ENCODE peak calls at places on chromosomes 13 and 19, in ten cellular contexts. One of them, this sample, is unnamed.

GRCh38 chr13:40456397-40456958 is 210.0 kb downstream of the FOXO1 start:
- DNase-seq in NCI-H1105: no peak
- DNase-seq in left ventricle myocardium inferior: no peak
- DNase-seq in skeletal muscle cell: no peak
- DNase-seq in activated CD8-positive, alpha-beta memory T cell treated with anti-CD3 and anti-CD28 coated beads for 1 hour: no peak
- DNase-seq in KG1: no peak
- DNase-seq in HuH-7: no peak
- DNase-seq in ACHN: no peak
- DNase-seq in NCI-H1092 treated with DMSO at 0.1 percent for 48 hours: peak
- DNase-seq in activated T-cell treated with anti-CD3 and anti-CD28 coated beads for 1 hour: no peak
- DNase-seq in this sample: no peak

GRCh38 chr13:73274147-73274546 is 215.3 kb downstream of the KLF5 start:
- DNase-seq in NCI-H1105: no peak
- DNase-seq in NCI-H1092 treated with DMSO at 0.1 percent for 48 hours: no peak
- DNase-seq in KG1: no peak
- DNase-seq in HuH-7: no peak
- DNase-seq in left ventricle myocardium inferior: no peak
- DNase-seq in skeletal muscle cell: no peak
- DNase-seq in ACHN: peak
- DNase-seq in activated T-cell treated with anti-CD3 and anti-CD28 coated beads for 1 hour: no peak
- DNase-seq in activated CD8-positive, alpha-beta memory T cell treated with anti-CD3 and anti-CD28 coated beads for 1 hour: no peak
- DNase-seq in this sample: no peak

GRCh38 chr13:29100739-29101138 is 280.6 kb downstream of the MTUS2 start:
- DNase-seq in left ventricle myocardium inferior: no peak
- DNase-seq in activated T-cell treated with anti-CD3 and anti-CD28 coated beads for 1 hour: no peak
- DNase-seq in NCI-H1105: no peak
- DNase-seq in KG1: no peak
- DNase-seq in ACHN: no peak
- DNase-seq in skeletal muscle cell: no peak
- DNase-seq in NCI-H1092 treated with DMSO at 0.1 percent for 48 hours: no peak
- DNase-seq in HuH-7: no peak
- DNase-seq in activated CD8-positive, alpha-beta memory T cell treated with anti-CD3 and anti-CD28 coated beads for 1 hour: no peak
- DNase-seq in this sample: no peak

GRCh38 chr13:32016631-32017030 is 14.9 kb upstream of the FRY start:
- DNase-seq in skeletal muscle cell: no peak
- DNase-seq in NCI-H1105: no peak
- DNase-seq in HuH-7: no peak
- DNase-seq in KG1: no peak
- DNase-seq in ACHN: no peak
- DNase-seq in NCI-H1092 treated with DMSO at 0.1 percent for 48 hours: no peak
- DNase-seq in left ventricle myocardium inferior: no peak
- DNase-seq in activated CD8-positive, alpha-beta memory T cell treated with anti-CD3 and anti-CD28 coated beads for 1 hour: no peak
- DNase-seq in activated T-cell treated with anti-CD3 and anti-CD28 coated beads for 1 hour: no peak
- DNase-seq in this sample: peak

GRCh38 chr19:45223879-45224278 is 21.3 kb downstream of the EXOC3L2 start:
- DNase-seq in activated T-cell treated with anti-CD3 and anti-CD28 coated beads for 1 hour: no peak
- DNase-seq in KG1: no peak
- DNase-seq in NCI-H1105: no peak
- DNase-seq in activated CD8-positive, alpha-beta memory T cell treated with anti-CD3 and anti-CD28 coated beads for 1 hour: no peak
- DNase-seq in HuH-7: no peak
- DNase-seq in left ventricle myocardium inferior: no peak
- DNase-seq in NCI-H1092 treated with DMSO at 0.1 percent for 48 hours: no peak
- DNase-seq in skeletal muscle cell: no peak
- DNase-seq in ACHN: no peak
- DNase-seq in this sample: no peak

GRCh38 chr19:38015216-38015615 is 108.2 kb downstream of the SIPA1L3 start:
- DNase-seq in activated CD8-positive, alpha-beta memory T cell treated with anti-CD3 and anti-CD28 coated beads for 1 hour: no peak
- DNase-seq in activated T-cell treated with anti-CD3 and anti-CD28 coated beads for 1 hour: no peak
- DNase-seq in HuH-7: no peak
- DNase-seq in NCI-H1105: no peak
- DNase-seq in NCI-H1092 treated with DMSO at 0.1 percent for 48 hours: no peak
- DNase-seq in left ventricle myocardium inferior: no peak
- DNase-seq in KG1: no peak
- DNase-seq in ACHN: no peak
- DNase-seq in skeletal muscle cell: no peak
- DNase-seq in this sample: no peak

GRCh38 chr13:47798906-47799305 is 202.2 kb downstream of the SUCLA2 start:
- DNase-seq in ACHN: no peak
- DNase-seq in left ventricle myocardium inferior: no peak
- DNase-seq in HuH-7: no peak
- DNase-seq in NCI-H1092 treated with DMSO at 0.1 percent for 48 hours: no peak
- DNase-seq in NCI-H1105: no peak
- DNase-seq in skeletal muscle cell: no peak
- DNase-seq in activated T-cell treated with anti-CD3 and anti-CD28 coated beads for 1 hour: no peak
- DNase-seq in activated CD8-positive, alpha-beta memory T cell treated with anti-CD3 and anti-CD28 coated beads for 1 hour: no peak
- DNase-seq in KG1: no peak
- DNase-seq in this sample: no peak

GRCh38 chr13:19836472-19836871 is 27.0 kb downstream of the ZMYM5 start:
- DNase-seq in activated T-cell treated with anti-CD3 and anti-CD28 coated beads for 1 hour: no peak
- DNase-seq in ACHN: no peak
- DNase-seq in KG1: no peak
- DNase-seq in activated CD8-positive, alpha-beta memory T cell treated with anti-CD3 and anti-CD28 coated beads for 1 hour: no peak
- DNase-seq in NCI-H1105: no peak
- DNase-seq in NCI-H1092 treated with DMSO at 0.1 percent for 48 hours: no peak
- DNase-seq in skeletal muscle cell: no peak
- DNase-seq in HuH-7: no peak
- DNase-seq in left ventricle myocardium inferior: no peak
- DNase-seq in this sample: no peak

GRCh38 chr19:1505991-1506881 is 6.6 kb downstream of the ADAMTSL5 start:
- DNase-seq in NCI-H1105: no peak
- DNase-seq in skeletal muscle cell: no peak
- DNase-seq in activated T-cell treated with anti-CD3 and anti-CD28 coated beads for 1 hour: no peak
- DNase-seq in left ventricle myocardium inferior: no peak
- DNase-seq in KG1: no peak
- DNase-seq in NCI-H1092 treated with DMSO at 0.1 percent for 48 hours: no peak
- DNase-seq in ACHN: no peak
- DNase-seq in activated CD8-positive, alpha-beta memory T cell treated with anti-CD3 and anti-CD28 coated beads for 1 hour: no peak
- DNase-seq in HuH-7: no peak
- DNase-seq in this sample: no peak

GRCh38 chr13:70795484-70795883 is 687.2 kb upstream of the KLHL1 start:
- DNase-seq in NCI-H1092 treated with DMSO at 0.1 percent for 48 hours: no peak
- DNase-seq in skeletal muscle cell: no peak
- DNase-seq in ACHN: no peak
- DNase-seq in HuH-7: no peak
- DNase-seq in KG1: no peak
- DNase-seq in NCI-H1105: no peak
- DNase-seq in activated T-cell treated with anti-CD3 and anti-CD28 coated beads for 1 hour: no peak
- DNase-seq in activated CD8-positive, alpha-beta memory T cell treated with anti-CD3 and anti-CD28 coated beads for 1 hour: no peak
- DNase-seq in left ventricle myocardium inferior: no peak
- DNase-seq in this sample: no peak

GRCh38 chr13:23323946-23324709 is 109.4 kb downstream of the SACS start:
- DNase-seq in NCI-H1105: no peak
- DNase-seq in HuH-7: no peak
- DNase-seq in left ventricle myocardium inferior: no peak
- DNase-seq in activated T-cell treated with anti-CD3 and anti-CD28 coated beads for 1 hour: no peak
- DNase-seq in activated CD8-positive, alpha-beta memory T cell treated with anti-CD3 and anti-CD28 coated beads for 1 hour: no peak
- DNase-seq in NCI-H1092 treated with DMSO at 0.1 percent for 48 hours: no peak
- DNase-seq in KG1: no peak
- DNase-seq in skeletal muscle cell: no peak
- DNase-seq in ACHN: no peak
- DNase-seq in this sample: no peak

GRCh38 chr19:53057904-53058579 is 13.5 kb downstream of the ERVV-2 start:
- DNase-seq in ACHN: no peak
- DNase-seq in NCI-H1092 treated with DMSO at 0.1 percent for 48 hours: peak
- DNase-seq in KG1: no peak
- DNase-seq in HuH-7: no peak
- DNase-seq in left ventricle myocardium inferior: peak
- DNase-seq in skeletal muscle cell: no peak
- DNase-seq in NCI-H1105: no peak
- DNase-seq in activated CD8-positive, alpha-beta memory T cell treated with anti-CD3 and anti-CD28 coated beads for 1 hour: no peak
- DNase-seq in activated T-cell treated with anti-CD3 and anti-CD28 coated beads for 1 hour: no peak
- DNase-seq in this sample: no peak

GRCh38 chr19:35383536-35383935 is 12.7 kb downstream of the GPR42 start:
- DNase-seq in activated T-cell treated with anti-CD3 and anti-CD28 coated beads for 1 hour: no peak
- DNase-seq in left ventricle myocardium inferior: no peak
- DNase-seq in KG1: no peak
- DNase-seq in ACHN: no peak
- DNase-seq in NCI-H1092 treated with DMSO at 0.1 percent for 48 hours: no peak
- DNase-seq in skeletal muscle cell: no peak
- DNase-seq in HuH-7: no peak
- DNase-seq in activated CD8-positive, alpha-beta memory T cell treated with anti-CD3 and anti-CD28 coated beads for 1 hour: no peak
- DNase-seq in NCI-H1105: no peak
- DNase-seq in this sample: no peak

GRCh38 chr19:41364546-41365391 is 820 bp upstream of the B9D2 start:
- DNase-seq in skeletal muscle cell: no peak
- DNase-seq in NCI-H1105: no peak
- DNase-seq in activated CD8-positive, alpha-beta memory T cell treated with anti-CD3 and anti-CD28 coated beads for 1 hour: no peak
- DNase-seq in KG1: no peak
- DNase-seq in left ventricle myocardium inferior: no peak
- DNase-seq in HuH-7: no peak
- DNase-seq in NCI-H1092 treated with DMSO at 0.1 percent for 48 hours: no peak
- DNase-seq in ACHN: no peak
- DNase-seq in activated T-cell treated with anti-CD3 and anti-CD28 coated beads for 1 hour: no peak
- DNase-seq in this sample: no peak

GRCh38 chr13:105311094-105311493 is 1224.4 kb downstream of the EFNB2 start:
- DNase-seq in activated T-cell treated with anti-CD3 and anti-CD28 coated beads for 1 hour: no peak
- DNase-seq in NCI-H1105: no peak
- DNase-seq in activated CD8-positive, alpha-beta memory T cell treated with anti-CD3 and anti-CD28 coated beads for 1 hour: no peak
- DNase-seq in HuH-7: no peak
- DNase-seq in left ventricle myocardium inferior: no peak
- DNase-seq in KG1: no peak
- DNase-seq in skeletal muscle cell: no peak
- DNase-seq in NCI-H1092 treated with DMSO at 0.1 percent for 48 hours: no peak
- DNase-seq in ACHN: no peak
- DNase-seq in this sample: no peak

GRCh38 chr19:42528354-42529247 is at the start of gene CEACAM1:
- DNase-seq in NCI-H1105: no peak
- DNase-seq in left ventricle myocardium inferior: no peak
- DNase-seq in ACHN: peak
- DNase-seq in KG1: no peak
- DNase-seq in activated CD8-positive, alpha-beta memory T cell treated with anti-CD3 and anti-CD28 coated beads for 1 hour: no peak
- DNase-seq in NCI-H1092 treated with DMSO at 0.1 percent for 48 hours: no peak
- DNase-seq in skeletal muscle cell: no peak
- DNase-seq in HuH-7: peak
- DNase-seq in activated T-cell treated with anti-CD3 and anti-CD28 coated beads for 1 hour: peak
- DNase-seq in this sample: peak

GRCh38 chr13:114072421-114072820 is 60.0 kb downstream of the RASA3 start:
- DNase-seq in left ventricle myocardium inferior: no peak
- DNase-seq in HuH-7: no peak
- DNase-seq in KG1: no peak
- DNase-seq in activated CD8-positive, alpha-beta memory T cell treated with anti-CD3 and anti-CD28 coated beads for 1 hour: no peak
- DNase-seq in skeletal muscle cell: no peak
- DNase-seq in activated T-cell treated with anti-CD3 and anti-CD28 coated beads for 1 hour: no peak
- DNase-seq in NCI-H1092 treated with DMSO at 0.1 percent for 48 hours: no peak
- DNase-seq in NCI-H1105: no peak
- DNase-seq in ACHN: no peak
- DNase-seq in this sample: no peak

GRCh38 chr19:11382898-11383705 is 1.0 kb downstream of the EPOR start:
- DNase-seq in activated CD8-positive, alpha-beta memory T cell treated with anti-CD3 and anti-CD28 coated beads for 1 hour: peak
- DNase-seq in HuH-7: peak
- DNase-seq in NCI-H1105: peak
- DNase-seq in activated T-cell treated with anti-CD3 and anti-CD28 coated beads for 1 hour: peak
- DNase-seq in ACHN: peak
- DNase-seq in left ventricle myocardium inferior: peak
- DNase-seq in NCI-H1092 treated with DMSO at 0.1 percent for 48 hours: no peak
- DNase-seq in skeletal muscle cell: no peak
- DNase-seq in KG1: peak
- DNase-seq in this sample: no peak

GRCh38 chr19:47660435-47660832 is 51.5 kb downstream of the BICRA start:
- DNase-seq in NCI-H1105: no peak
- DNase-seq in activated T-cell treated with anti-CD3 and anti-CD28 coated beads for 1 hour: no peak
- DNase-seq in NCI-H1092 treated with DMSO at 0.1 percent for 48 hours: no peak
- DNase-seq in ACHN: no peak
- DNase-seq in KG1: no peak
- DNase-seq in left ventricle myocardium inferior: no peak
- DNase-seq in skeletal muscle cell: no peak
- DNase-seq in HuH-7: peak
- DNase-seq in activated CD8-positive, alpha-beta memory T cell treated with anti-CD3 and anti-CD28 coated beads for 1 hour: no peak
- DNase-seq in this sample: no peak

GRCh38 chr19:29840066-29840950 is 28.5 kb downstream of the CCNE1 start:
- DNase-seq in activated CD8-positive, alpha-beta memory T cell treated with anti-CD3 and anti-CD28 coated beads for 1 hour: no peak
- DNase-seq in HuH-7: no peak
- DNase-seq in ACHN: no peak
- DNase-seq in KG1: no peak
- DNase-seq in NCI-H1092 treated with DMSO at 0.1 percent for 48 hours: no peak
- DNase-seq in activated T-cell treated with anti-CD3 and anti-CD28 coated beads for 1 hour: no peak
- DNase-seq in left ventricle myocardium inferior: no peak
- DNase-seq in skeletal muscle cell: no peak
- DNase-seq in NCI-H1105: no peak
- DNase-seq in this sample: no peak

GRCh38 chr19:6576869-6577281 is 14.1 kb downstream of the CD70 start:
- DNase-seq in skeletal muscle cell: no peak
- DNase-seq in ACHN: no peak
- DNase-seq in activated CD8-positive, alpha-beta memory T cell treated with anti-CD3 and anti-CD28 coated beads for 1 hour: no peak
- DNase-seq in HuH-7: no peak
- DNase-seq in NCI-H1092 treated with DMSO at 0.1 percent for 48 hours: no peak
- DNase-seq in NCI-H1105: no peak
- DNase-seq in activated T-cell treated with anti-CD3 and anti-CD28 coated beads for 1 hour: no peak
- DNase-seq in left ventricle myocardium inferior: no peak
- DNase-seq in KG1: no peak
- DNase-seq in this sample: no peak

GRCh38 chr19:47448360-47448727 is 23.3 kb downstream of the SLC8A2 start:
- DNase-seq in HuH-7: no peak
- DNase-seq in activated T-cell treated with anti-CD3 and anti-CD28 coated beads for 1 hour: no peak
- DNase-seq in NCI-H1092 treated with DMSO at 0.1 percent for 48 hours: no peak
- DNase-seq in ACHN: no peak
- DNase-seq in NCI-H1105: no peak
- DNase-seq in left ventricle myocardium inferior: no peak
- DNase-seq in skeletal muscle cell: no peak
- DNase-seq in KG1: no peak
- DNase-seq in activated CD8-positive, alpha-beta memory T cell treated with anti-CD3 and anti-CD28 coated beads for 1 hour: no peak
- DNase-seq in this sample: no peak

GRCh38 chr13:39266426-39266825 is 228.2 kb downstream of the NHLRC3 start:
- DNase-seq in ACHN: no peak
- DNase-seq in skeletal muscle cell: no peak
- DNase-seq in KG1: no peak
- DNase-seq in activated CD8-positive, alpha-beta memory T cell treated with anti-CD3 and anti-CD28 coated beads for 1 hour: no peak
- DNase-seq in NCI-H1105: no peak
- DNase-seq in left ventricle myocardium inferior: no peak
- DNase-seq in activated T-cell treated with anti-CD3 and anti-CD28 coated beads for 1 hour: no peak
- DNase-seq in NCI-H1092 treated with DMSO at 0.1 percent for 48 hours: no peak
- DNase-seq in HuH-7: no peak
- DNase-seq in this sample: no peak

GRCh38 chr13:112103971-112104872 is 37.3 kb downstream of the SOX1 start:
- DNase-seq in NCI-H1092 treated with DMSO at 0.1 percent for 48 hours: no peak
- DNase-seq in NCI-H1105: no peak
- DNase-seq in ACHN: no peak
- DNase-seq in activated CD8-positive, alpha-beta memory T cell treated with anti-CD3 and anti-CD28 coated beads for 1 hour: no peak
- DNase-seq in KG1: no peak
- DNase-seq in activated T-cell treated with anti-CD3 and anti-CD28 coated beads for 1 hour: no peak
- DNase-seq in skeletal muscle cell: no peak
- DNase-seq in left ventricle myocardium inferior: no peak
- DNase-seq in HuH-7: no peak
- DNase-seq in this sample: no peak

GRCh38 chr13:106398289-106398688 is 137.2 kb downstream of the EFNB2 start:
- DNase-seq in left ventricle myocardium inferior: no peak
- DNase-seq in activated T-cell treated with anti-CD3 and anti-CD28 coated beads for 1 hour: no peak
- DNase-seq in activated CD8-positive, alpha-beta memory T cell treated with anti-CD3 and anti-CD28 coated beads for 1 hour: no peak
- DNase-seq in ACHN: no peak
- DNase-seq in NCI-H1092 treated with DMSO at 0.1 percent for 48 hours: no peak
- DNase-seq in NCI-H1105: no peak
- DNase-seq in KG1: no peak
- DNase-seq in skeletal muscle cell: no peak
- DNase-seq in HuH-7: no peak
- DNase-seq in this sample: no peak

GRCh38 chr13:30905932-30906383 is at the start of gene MEDAG:
- DNase-seq in ACHN: no peak
- DNase-seq in KG1: no peak
- DNase-seq in activated T-cell treated with anti-CD3 and anti-CD28 coated beads for 1 hour: no peak
- DNase-seq in left ventricle myocardium inferior: peak
- DNase-seq in NCI-H1105: no peak
- DNase-seq in NCI-H1092 treated with DMSO at 0.1 percent for 48 hours: no peak
- DNase-seq in activated CD8-positive, alpha-beta memory T cell treated with anti-CD3 and anti-CD28 coated beads for 1 hour: no peak
- DNase-seq in HuH-7: no peak
- DNase-seq in skeletal muscle cell: peak
- DNase-seq in this sample: peak

GRCh38 chr13:61765940-61766666 is 350.5 kb upstream of the PCDH20 start:
- DNase-seq in NCI-H1105: no peak
- DNase-seq in activated CD8-positive, alpha-beta memory T cell treated with anti-CD3 and anti-CD28 coated beads for 1 hour: no peak
- DNase-seq in skeletal muscle cell: no peak
- DNase-seq in ACHN: no peak
- DNase-seq in HuH-7: no peak
- DNase-seq in KG1: no peak
- DNase-seq in NCI-H1092 treated with DMSO at 0.1 percent for 48 hours: no peak
- DNase-seq in activated T-cell treated with anti-CD3 and anti-CD28 coated beads for 1 hour: no peak
- DNase-seq in left ventricle myocardium inferior: no peak
- DNase-seq in this sample: no peak

GRCh38 chr13:102935896-102936321 is 90.1 kb downstream of the ERCC5 start:
- DNase-seq in left ventricle myocardium inferior: no peak
- DNase-seq in ACHN: no peak
- DNase-seq in HuH-7: no peak
- DNase-seq in activated T-cell treated with anti-CD3 and anti-CD28 coated beads for 1 hour: no peak
- DNase-seq in NCI-H1092 treated with DMSO at 0.1 percent for 48 hours: no peak
- DNase-seq in KG1: no peak
- DNase-seq in activated CD8-positive, alpha-beta memory T cell treated with anti-CD3 and anti-CD28 coated beads for 1 hour: no peak
- DNase-seq in NCI-H1105: no peak
- DNase-seq in skeletal muscle cell: no peak
- DNase-seq in this sample: no peak